ENCODE peak calls at places on chromosomes 7 and 10, in nine cellular contexts. X is breast epithelium; D is naive thymus-derived CD4-positive, alpha-beta T cell; K is Karpas-422; Z is K562; A is sigmoid colon; F is cardiac muscle cell; E is Panc1; J is A549. B is an unnamed sample.

GRCh38 chr7:22866965-22867364 is 44.3 kb upstream of the TOMM7 start:
- DNase-seq in F (peak), D (no peak), Z (no peak), E (no peak), X (no peak), J (no peak), A (no peak), K (peak), B (no peak)

GRCh38 chr7:18685961-18686360 is 190.4 kb downstream of the HDAC9 start:
- DNase-seq in X (no peak), F (no peak), Z (no peak), A (no peak), E (no peak), D (no peak), K (no peak), J (no peak), B (no peak)

GRCh38 chr7:44379366-44380178 is 54.2 kb upstream of the CAMK2B start:
- DNase-seq in D (no peak), X (no peak), F (no peak), E (no peak), Z (no peak), J (no peak), A (no peak), K (no peak), B (no peak)

GRCh38 chr10:112741830-112742402 is 208.1 kb upstream of the TCF7L2 start:
- DNase-seq in Z (no peak), F (no peak), E (no peak), K (no peak), D (no peak), J (peak), X (no peak), A (no peak), B (no peak)

GRCh38 chr7:88324699-88325098 is 18.0 kb upstream of the STEAP4 start:
- DNase-seq in X (no peak), Z (no peak), F (no peak), J (no peak), K (no peak), A (no peak), D (no peak), E (no peak), B (no peak)

GRCh38 chr7:25098096-25099046 is 26.7 kb downstream of the CYCS start:
- DNase-seq in F (peak), D (peak), J (peak), Z (peak), K (peak), X (peak), A (no peak), E (no peak), B (peak)

GRCh38 chr10:132648072-132648855 is 110.7 kb downstream of the INPP5A start:
- DNase-seq in F (no peak), K (no peak), E (no peak), A (peak), X (no peak), D (no peak), Z (no peak), J (no peak), B (no peak)

GRCh38 chr7:98398567-98399372 is 2.1 kb downstream of the BAIAP2L1 start:
- DNase-seq in K (no peak), A (no peak), J (peak), F (no peak), E (no peak), X (no peak), Z (no peak), D (no peak), B (peak)

GRCh38 chr7:31917256-31917655 is 153.0 kb downstream of the PDE1C start:
- DNase-seq in F (no peak), A (no peak), D (no peak), Z (no peak), K (no peak), X (no peak), J (no peak), E (no peak), B (no peak)

GRCh38 chr7:155355745-155356144 is 58.1 kb downstream of the INSIG1 start:
- DNase-seq in A (no peak), E (no peak), D (no peak), X (peak), K (no peak), J (no peak), F (no peak), Z (no peak), B (peak)

GRCh38 chr10:110430369-110431273 is 67.1 kb upstream of the DUSP5 start:
- DNase-seq in A (peak), F (no peak), J (no peak), Z (no peak), D (no peak), K (no peak), E (no peak), X (peak), B (no peak)

GRCh38 chr7:12440229-12440628 is 36.6 kb upstream of the VWDE start:
- DNase-seq in A (no peak), D (no peak), Z (no peak), J (no peak), E (no peak), K (peak), X (no peak), F (no peak), B (no peak)

GRCh38 chr7:70728873-70729552 is 402.9 kb upstream of the GALNT17 start:
- DNase-seq in E (no peak), K (no peak), Z (no peak), X (no peak), F (peak), A (no peak), D (no peak), J (no peak), B (peak)

GRCh38 chr7:126606331-126606730 is 646.4 kb downstream of the GRM8 start:
- DNase-seq in K (no peak), E (no peak), Z (no peak), A (no peak), J (no peak), X (no peak), D (no peak), F (no peak), B (no peak)

GRCh38 chr10:104347295-104348045 is 6.2 kb upstream of the CFAP58 start:
- DNase-seq in X (no peak), E (no peak), J (no peak), A (no peak), F (no peak), K (peak), D (no peak), Z (no peak), B (no peak)
- H3K27ac ChIP-seq in X (no peak), E (peak), J (no peak), A (no peak), F (no peak), K (peak), D (no peak), Z (peak), B (no peak)

GRCh38 chr10:28400176-28400575 is 97.3 kb upstream of the MPP7 start:
- DNase-seq in F (no peak), J (no peak), X (no peak), K (no peak), A (no peak), D (no peak), Z (no peak), E (no peak), B (no peak)
- H3K27ac ChIP-seq in F (no peak), J (no peak), X (no peak), K (no peak), A (no peak), D (no peak), Z (no peak), E (no peak), B (no peak)

GRCh38 chr10:95693331-95693667 is 428 bp downstream of the TCTN3 start:
- DNase-seq in J (no peak), Z (no peak), F (no peak), A (no peak), K (no peak), X (no peak), D (no peak), E (no peak), B (no peak)
- H3K27ac ChIP-seq in J (peak), Z (peak), F (peak), A (peak), K (no peak), X (peak), D (peak), E (peak), B (no peak)

DNA sequence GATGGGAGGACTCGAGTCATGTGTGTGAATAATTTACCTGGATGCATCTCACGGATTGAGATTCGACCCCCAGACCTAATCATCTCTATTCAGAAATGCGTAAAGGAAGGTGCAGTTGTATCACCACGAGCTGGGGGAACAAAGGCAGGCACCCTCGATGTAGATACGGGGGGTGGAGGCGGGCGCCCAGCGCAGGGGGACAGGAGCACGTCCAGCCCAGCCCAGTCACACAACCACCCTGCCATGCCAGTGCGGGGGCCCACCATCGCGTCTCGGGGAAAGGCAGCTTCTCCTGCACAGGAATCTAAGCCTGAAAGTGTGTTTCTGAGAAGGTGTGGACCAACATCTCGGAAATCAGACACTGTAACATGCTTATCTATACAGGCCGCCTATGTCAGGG is 131.1 kb downstream of the DIP2C start:
- DNase-seq in K (no peak), J (no peak), F (no peak), A (no peak), X (no peak), Z (no peak), E (no peak), D (no peak), B (no peak)
- H3K27ac ChIP-seq in K (no peak), J (no peak), F (no peak), A (no peak), X (no peak), Z (no peak), E (no peak), D (no peak), B (no peak)